ENCODE peak calls at places on chromosomes 12 and 14, in nine cellular contexts. R is neural crest cell, Z is kidney epithelial cell, X is cardiac muscle cell, W is transverse colon, Q is HepG2, U is progenitor cell of endocrine pancreas, Y is fibroblast of lung, B is mesothelial cell of epicardium. I is an unnamed sample.

GRCh38 chr14:52950410-52950897 is 396 bp downstream of the FERMT2 start:
- DNase-seq in R (peak), Z (no peak), X (peak), W (peak), Q (peak), U (peak), Y (peak), B (peak), I (no peak)

GRCh38 chr12:228846-229200 is 14.9 kb upstream of the SLC6A12 start:
- DNase-seq in R (no peak), Z (no peak), X (no peak), W (no peak), Q (no peak), U (no peak), Y (no peak), B (peak), I (peak)

GRCh38 chr14:52175982-52176502 is 91.5 kb upstream of the PTGDR start:
- DNase-seq in R (no peak), Z (no peak), X (no peak), W (peak), Q (no peak), U (no peak), Y (no peak), B (no peak), I (no peak)

GRCh38 chr12:105748806-105749600 is 389.8 kb downstream of the NUAK1 start:
- DNase-seq in R (no peak), Z (no peak), X (no peak), W (no peak), Q (no peak), U (no peak), Y (peak), B (no peak), I (no peak)

GRCh38 chr14:81137316-81137715 is 83.4 kb downstream of the GTF2A1 start:
- DNase-seq in R (no peak), Z (peak), X (no peak), W (no peak), Q (no peak), U (no peak), Y (peak), B (no peak), I (no peak)

GRCh38 chr12:30694412-30694955 is 1.2 kb downstream of the IPO8 start:
- DNase-seq in R (no peak), Z (no peak), X (no peak), W (no peak), Q (no peak), U (no peak), Y (peak), B (no peak), I (no peak)

GRCh38 chr12:80648866-80649265 is 58.6 kb upstream of the MYF6 start:
- DNase-seq in R (no peak), Z (no peak), X (no peak), W (no peak), Q (no peak), U (no peak), Y (peak), B (no peak), I (no peak)

GRCh38 chr12:3607039-3607719 is 116.2 kb downstream of the PRMT8 start:
- DNase-seq in R (no peak), Z (no peak), X (no peak), W (no peak), Q (no peak), U (no peak), Y (no peak), B (no peak), I (no peak)

GRCh38 chr12:122788387-122788786 is 14.0 kb downstream of the CCDC62 start:
- DNase-seq in R (no peak), Z (no peak), X (no peak), W (no peak), Q (no peak), U (no peak), Y (peak), B (no peak), I (no peak)

GRCh38 chr12:59375633-59376032 is 220.2 kb upstream of the SLC16A7 start:
- DNase-seq in R (no peak), Z (no peak), X (no peak), W (no peak), Q (no peak), U (no peak), Y (no peak), B (no peak), I (no peak)

GRCh38 chr14:43175896-43176295 is 1331.2 kb downstream of the FSCB start:
- DNase-seq in R (no peak), Z (no peak), X (no peak), W (no peak), Q (no peak), U (no peak), Y (no peak), B (no peak), I (no peak)

GRCh38 chr12:116142936-116143882 is 134.3 kb downstream of the MED13L start:
- DNase-seq in R (no peak), Z (peak), X (no peak), W (no peak), Q (no peak), U (no peak), Y (peak), B (no peak), I (no peak)

GRCh38 chr14:30005114-30005698 is 77.6 kb upstream of the PRKD1 start:
- DNase-seq in R (no peak), Z (peak), X (peak), W (no peak), Q (peak), U (no peak), Y (peak), B (no peak), I (no peak)

GRCh38 chr14:99513183-99513694 is 32.0 kb downstream of the CCNK start:
- DNase-seq in R (no peak), Z (no peak), X (no peak), W (no peak), Q (no peak), U (no peak), Y (no peak), B (no peak), I (no peak)

GRCh38 chr12:5094550-5094949 is 50.9 kb downstream of the KCNA5 start:
- DNase-seq in R (no peak), Z (no peak), X (no peak), W (no peak), Q (no peak), U (no peak), Y (no peak), B (no peak), I (no peak)

GRCh38 chr14:26960049-26960688 is 362.3 kb upstream of the NOVA1 start:
- DNase-seq in R (no peak), Z (no peak), X (no peak), W (no peak), Q (no peak), U (peak), Y (no peak), B (peak), I (no peak)

GRCh38 chr12:74043343-74043742 is 494.3 kb upstream of the ATXN7L3B start:
- DNase-seq in R (no peak), Z (peak), X (no peak), W (no peak), Q (no peak), U (no peak), Y (no peak), B (no peak), I (no peak)

GRCh38 chr12:6773662-6774351 is 1.5 kb downstream of the LAG3 start:
- DNase-seq in R (no peak), Z (no peak), X (peak), W (no peak), Q (no peak), U (no peak), Y (no peak), B (no peak), I (no peak)

GRCh38 chr12:25276199-25276937 is 25.6 kb upstream of the KRAS start:
- DNase-seq in R (no peak), Z (peak), X (no peak), W (peak), Q (peak), U (no peak), Y (peak), B (peak), I (no peak)

GRCh38 chr12:89134213-89134770 is 218.0 kb downstream of the DUSP6 start:
- DNase-seq in R (no peak), Z (no peak), X (peak), W (no peak), Q (peak), U (no peak), Y (no peak), B (no peak), I (no peak)

GRCh38 chr14:61744239-61744638 is 18.0 kb upstream of the SNAPC1 start:
- DNase-seq in R (no peak), Z (no peak), X (no peak), W (no peak), Q (no peak), U (no peak), Y (no peak), B (no peak), I (no peak)

GRCh38 chr12:67909091-67909531 is 80.1 kb upstream of the IFNG-AS1 start:
- DNase-seq in R (no peak), Z (peak), X (no peak), W (no peak), Q (no peak), U (no peak), Y (peak), B (no peak), I (no peak)

GRCh38 chr12:41014643-41015020 is 173.5 kb upstream of the PDZRN4 start:
- DNase-seq in R (no peak), Z (peak), X (no peak), W (no peak), Q (no peak), U (no peak), Y (no peak), B (no peak), I (no peak)

GRCh38 chr12:121719926-121720414 is 7.4 kb downstream of the TMEM120B start:
- DNase-seq in R (no peak), Z (peak), X (no peak), W (no peak), Q (no peak), U (no peak), Y (peak), B (no peak), I (no peak)

GRCh38 chr12:9332564-9332963 is 124.4 kb upstream of the PZP start:
- DNase-seq in R (no peak), Z (no peak), X (no peak), W (no peak), Q (no peak), U (no peak), Y (no peak), B (no peak), I (no peak)

GRCh38 chr14:67575684-67576083 is 24.4 kb downstream of the PIGH start:
- DNase-seq in R (no peak), Z (no peak), X (no peak), W (no peak), Q (no peak), U (no peak), Y (no peak), B (no peak), I (no peak)

GRCh38 chr12:64665506-64665905 is 55.2 kb downstream of the RASSF3 start:
- DNase-seq in R (no peak), Z (no peak), X (no peak), W (peak), Q (no peak), U (no peak), Y (no peak), B (no peak), I (no peak)

GRCh38 chr12:124512667-124513296 is 54.6 kb downstream of the NCOR2 start:
- DNase-seq in R (peak), Z (peak), X (no peak), W (peak), Q (peak), U (no peak), Y (peak), B (no peak), I (peak)

GRCh38 chr14:105487986-105488777 is 1.5 kb downstream of the CRIP1 start:
- DNase-seq in R (no peak), Z (no peak), X (no peak), W (peak), Q (no peak), U (no peak), Y (no peak), B (no peak), I (no peak)

GRCh38 chr12:115710104-115710564 is 567.4 kb downstream of the MED13L start:
- DNase-seq in R (no peak), Z (no peak), X (no peak), W (peak), Q (no peak), U (no peak), Y (peak), B (no peak), I (no peak)

GRCh38 chr14:29045237-29045636 is 278.6 kb downstream of the FOXG1 start:
- DNase-seq in R (no peak), Z (no peak), X (no peak), W (no peak), Q (no peak), U (no peak), Y (no peak), B (no peak), I (no peak)

GRCh38 chr14:60327447-60328331 is 78.7 kb downstream of the PPM1A start:
- DNase-seq in R (no peak), Z (no peak), X (peak), W (peak), Q (no peak), U (peak), Y (peak), B (peak), I (no peak)

GRCh38 chr12:119748512-119748911 is 80.6 kb downstream of the PRKAB1 start:
- DNase-seq in R (no peak), Z (no peak), X (no peak), W (no peak), Q (no peak), U (no peak), Y (no peak), B (no peak), I (no peak)

GRCh38 chr12:85310456-85311076 is 30.5 kb downstream of the ALX1 start:
- DNase-seq in R (no peak), Z (no peak), X (no peak), W (no peak), Q (no peak), U (no peak), Y (peak), B (no peak), I (no peak)
- TF ChIP-seq CTCF in R (peak), Z (peak), X (peak), W (peak), Q (no peak), U (peak), Y (peak), B (peak), I (peak)

DNA sequence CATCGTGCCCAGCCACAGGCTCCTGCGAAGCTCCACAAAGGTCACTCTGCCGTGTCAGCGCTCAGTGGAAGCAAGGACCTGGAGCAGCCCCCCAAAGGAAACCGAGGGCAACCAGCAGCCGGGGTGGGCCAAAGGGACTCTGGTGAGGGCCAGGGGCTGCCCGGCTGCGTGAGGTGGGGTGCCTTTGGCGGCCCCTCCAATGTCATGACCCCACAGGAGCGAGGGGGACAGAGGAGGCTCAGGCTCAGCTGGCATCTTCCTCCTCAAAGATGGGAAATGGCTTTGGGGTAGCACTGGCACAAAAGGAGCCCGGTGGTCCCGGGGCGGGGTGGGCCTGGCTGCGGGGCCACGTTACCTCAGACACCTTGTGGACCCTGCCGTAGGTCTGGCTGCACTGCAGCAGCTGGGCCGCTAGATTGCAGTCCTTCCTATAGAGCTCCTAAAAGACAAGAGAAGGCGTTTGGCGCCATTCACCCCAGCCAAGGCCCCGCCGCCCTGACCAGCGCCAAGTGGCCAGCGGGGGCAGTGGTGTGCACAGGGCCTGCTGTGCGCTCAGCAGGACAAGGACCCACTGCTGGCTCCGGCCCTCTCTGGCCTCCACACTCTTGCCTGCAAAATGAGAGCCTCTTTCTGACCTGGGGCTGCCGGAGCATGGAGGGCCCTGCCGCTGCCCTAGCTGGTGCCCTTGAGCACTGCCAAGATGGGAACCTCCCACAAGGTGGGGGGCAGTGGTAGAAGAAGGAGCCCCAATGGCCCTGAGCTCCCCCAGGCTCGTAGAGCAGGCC is 46.9 kb downstream of the BEGAIN start:
- DNase-seq in R (peak), Z (no peak), X (peak), W (no peak), Q (peak), U (no peak), Y (no peak), B (no peak), I (no peak)
- TF ChIP-seq CTCF in R (peak), Z (peak), X (peak), W (no peak), Q (peak), U (peak), Y (peak), B (no peak), I (peak)

GRCh38 chr12:43011383-43011926 is 421.9 kb upstream of the PRICKLE1 start:
- DNase-seq in R (no peak), Z (no peak), X (no peak), W (no peak), Q (no peak), U (no peak), Y (no peak), B (no peak), I (no peak)

GRCh38 chr12:43009866-43010265 is 420.3 kb upstream of the PRICKLE1 start:
- DNase-seq in R (no peak), Z (no peak), X (no peak), W (no peak), Q (no peak), U (no peak), Y (no peak), B (no peak), I (no peak)

GRCh38 chr12:43004908-43005307 is 415.4 kb upstream of the PRICKLE1 start:
- DNase-seq in R (no peak), Z (no peak), X (peak), W (no peak), Q (no peak), U (no peak), Y (no peak), B (no peak), I (no peak)

GRCh38 chr12:43015090-43015737 is 425.7 kb upstream of the PRICKLE1 start:
- DNase-seq in R (no peak), Z (no peak), X (no peak), W (no peak), Q (no peak), U (no peak), Y (no peak), B (no peak), I (no peak)

DNA sequence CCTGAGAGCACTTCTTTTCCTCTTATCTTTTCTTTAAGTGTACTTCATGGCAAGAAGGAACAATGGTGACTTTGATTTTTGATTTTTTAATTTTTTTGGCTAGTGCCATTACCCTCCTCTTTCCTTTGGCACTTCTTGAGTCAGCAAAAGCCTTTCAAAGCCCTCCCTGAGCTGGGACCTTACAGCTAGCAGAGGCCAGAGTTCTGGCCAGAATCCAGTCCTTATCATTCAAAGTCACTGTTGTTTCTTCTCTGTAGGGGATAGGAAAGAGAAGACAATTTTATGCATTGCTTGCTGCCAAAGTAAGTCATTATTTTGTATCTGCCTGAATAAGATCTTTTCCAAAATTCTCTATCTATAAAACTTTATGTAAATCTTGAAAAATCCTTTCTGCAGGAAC is 419.8 kb upstream of the PRICKLE1 start:
- DNase-seq in R (no peak), Z (no peak), X (peak), W (no peak), Q (no peak), U (no peak), Y (no peak), B (no peak), I (no peak)
- TF ChIP-seq CTCF in R (no peak), Z (no peak), X (no peak), W (no peak), Q (no peak), U (no peak), Y (no peak), B (no peak), I (no peak)

DNA sequence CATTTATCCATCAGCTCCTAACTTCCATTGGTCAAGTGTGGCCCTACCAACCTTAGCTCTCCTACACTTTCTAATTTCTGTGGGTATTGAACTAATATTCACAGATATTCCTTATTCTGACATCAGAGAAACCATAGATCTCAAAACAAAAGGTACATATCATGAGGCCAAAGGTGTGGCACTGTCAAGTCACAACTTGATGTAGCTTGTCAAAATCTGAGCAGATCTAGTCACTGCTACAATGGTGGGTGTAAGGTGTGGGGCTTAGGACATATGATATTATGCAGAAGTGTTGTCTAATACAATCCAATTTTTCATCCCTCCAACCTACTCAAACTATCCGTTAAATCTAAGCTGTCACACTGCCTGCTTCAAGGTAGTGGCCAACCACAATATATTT is 114.0 kb upstream of the FAR2 start:
- DNase-seq in R (no peak), Z (no peak), X (no peak), W (no peak), Q (no peak), U (no peak), Y (no peak), B (no peak), I (no peak)
- TF ChIP-seq CTCF in R (no peak), Z (no peak), X (no peak), W (no peak), Q (no peak), U (no peak), Y (no peak), B (no peak), I (no peak)

I was measured in osteocyte.